ENCODE peak calls at places on chromosomes 4 and X, in ten cellular contexts. Y is stimulated activated CD8-positive, alpha-beta memory T cell treated with anti-CD3 and anti-CD28 coated beads, Interleukin-7, amount 100 ng/mL, for 24 hours; S is Kasumi-1; J is fibroblast of mammary gland; A is ecto neural progenitor cell; I is stimulated activated CD4-positive, alpha-beta T cell treated with anti-CD3 and anti-CD28 coated beads, Interleukin-4, amount 100 ng/mL, for 4 hours; T is NCI-H1105; K is lower leg skin; C is epithelial cell of prostate; O is anterior cingulate cortex. D is an unnamed sample.

GRCh38 chrX:71911023-71911730 is 532 bp downstream of the NHSL2 start:
- DNase-seq in O (no peak), T (no peak), Y (peak; percentile 1), I (peak; percentile 15), C (no peak), J (no peak), A (peak; percentile 70), K (no peak), S (no peak), D (peak; percentile 77)

GRCh38 chrX:100410083-100410590 is at the start of gene PCDH19:
- DNase-seq in Y (no peak), A (peak; percentile 84), S (no peak), I (peak; percentile 33), K (no peak), O (peak; percentile 48), T (peak; percentile 54), C (no peak), J (peak; percentile 57), D (peak; percentile 91)

GRCh38 chr4:174575436-174575835 is 53.1 kb upstream of the HPGD start:
- DNase-seq in K (no peak), I (no peak), Y (no peak), A (no peak), S (no peak), C (no peak), O (no peak), T (no peak), J (no peak), D (no peak)

GRCh38 chrX:46791927-46792825 is 33.3 kb upstream of the SLC9A7 start:
- DNase-seq in K (peak; percentile 13), I (no peak), A (no peak), O (no peak), T (no peak), C (peak; percentile 72), J (peak; percentile 94), Y (no peak), S (peak; percentile 70), D (peak; percentile 84)

GRCh38 chr4:115514675-115515074 is 401.3 kb upstream of the NDST4 start:
- DNase-seq in A (no peak), S (no peak), C (no peak), J (no peak), Y (no peak), I (no peak), K (no peak), O (no peak), T (no peak), D (no peak)

GRCh38 chr4:2745981-2746806 is 9.9 kb downstream of the TNIP2 start:
- DNase-seq in T (no peak), K (peak; percentile 58), S (peak; percentile 58), C (peak; percentile 48), J (peak; percentile 45), I (peak; percentile 94), A (no peak), O (no peak), Y (peak; percentile 80), D (peak; percentile 93)

GRCh38 chr4:112377127-112377635 is 80.0 kb downstream of the ALPK1 start:
- DNase-seq in T (no peak), O (no peak), Y (no peak), K (no peak), S (peak; percentile 13), C (no peak), J (no peak), A (no peak), I (no peak), D (no peak)

GRCh38 chr4:86451560-86452322 is 91.9 kb upstream of the MAPK10 start:
- DNase-seq in J (peak; percentile 4), I (no peak), O (no peak), Y (no peak), S (no peak), T (peak; percentile 9), K (no peak), C (no peak), A (no peak), D (peak; percentile 91)

GRCh38 chrX:153933751-153934472 is 925 bp downstream of the NAA10 start:
- DNase-seq in K (no peak), S (no peak), I (no peak), C (no peak), O (no peak), T (no peak), Y (no peak), A (no peak), J (peak; percentile 67), D (no peak)

GRCh38 chrX:2321411-2321810 is 179.4 kb downstream of the DHRSX start:
- DNase-seq in O (no peak), A (no peak), J (no peak), K (no peak), C (no peak), T (no peak), I (no peak), S (no peak), Y (no peak), D (no peak)

GRCh38 chr4:65918872-65919271 is 248.6 kb upstream of the EPHA5 start:
- DNase-seq in C (no peak), K (no peak), Y (no peak), J (no peak), T (no peak), S (no peak), I (no peak), A (no peak), O (no peak), D (no peak)

GRCh38 chrX:145393702-145394235 is 146.5 kb downstream of the SPANXN1 start:
- DNase-seq in Y (no peak), J (no peak), A (no peak), O (no peak), K (no peak), S (no peak), T (no peak), I (no peak), C (no peak), D (no peak)

GRCh38 chr4:97498875-97499274 is 644.4 kb downstream of the STPG2 start:
- DNase-seq in Y (no peak), S (no peak), T (no peak), O (no peak), C (peak; percentile 99), I (no peak), A (no peak), J (peak; percentile 76), K (no peak), D (peak; percentile 74)

GRCh38 chrX:135632353-135632752 is 81.1 kb upstream of the CT45A1 start:
- DNase-seq in I (no peak), A (no peak), C (no peak), O (no peak), J (no peak), T (no peak), K (no peak), S (no peak), Y (no peak), D (no peak)

GRCh38 chr4:55820260-55820659 is 670 bp downstream of the EXOC1L start:
- DNase-seq in A (no peak), Y (no peak), T (no peak), C (no peak), S (no peak), I (no peak), K (no peak), O (no peak), J (no peak), D (no peak)

GRCh38 chr4:14743601-14744000 is 258.7 kb upstream of the CPEB2 start:
- DNase-seq in T (no peak), K (no peak), Y (no peak), A (no peak), I (no peak), J (no peak), C (no peak), S (no peak), O (no peak), D (no peak)

GRCh38 chrX:111652719-111653118 is 28.3 kb upstream of the ALG13 start:
- DNase-seq in J (peak; percentile 2), Y (no peak), K (no peak), A (no peak), T (no peak), O (no peak), C (no peak), S (no peak), I (no peak), D (no peak)

GRCh38 chrX:75873993-75874392 is 88.9 kb upstream of the MAGEE2 start:
- DNase-seq in K (no peak), T (no peak), I (no peak), Y (no peak), A (no peak), C (no peak), O (no peak), J (no peak), S (no peak), D (no peak)

GRCh38 chr4:88284378-88285234 is at the start of gene PPM1K:
- DNase-seq in A (peak; percentile 98), Y (peak; percentile 98), J (peak; percentile 97), C (peak; percentile 91), S (peak; percentile 97), T (peak; percentile 88), I (peak; percentile 98), K (peak; percentile 98), O (peak; percentile 100), D (peak; percentile 100)

GRCh38 chr4:1472148-1472797 is 66.0 kb upstream of the NKX1-1 start:
- DNase-seq in O (no peak), K (no peak), T (no peak), S (no peak), J (no peak), Y (no peak), C (no peak), A (no peak), I (no peak), D (no peak)

GRCh38 chr4:8069102-8069752 is 89.4 kb downstream of the ABLIM2 start:
- DNase-seq in S (no peak), C (no peak), A (no peak), O (no peak), T (no peak), K (no peak), J (no peak), Y (no peak), I (no peak), D (no peak)

GRCh38 chrX:71167031-71167781 is 22.6 kb downstream of the NLGN3 start:
- DNase-seq in Y (no peak), I (no peak), S (no peak), C (no peak), T (no peak), K (no peak), J (no peak), A (no peak), O (no peak), D (no peak)

GRCh38 chr4:144754562-144755410 is 108.8 kb downstream of the HHIP start:
- DNase-seq in I (no peak), S (peak; percentile 20), C (no peak), O (no peak), J (peak; percentile 42), Y (no peak), K (no peak), T (no peak), A (no peak), D (peak; percentile 62)

GRCh38 chrX:23503835-23504539 is 163.3 kb upstream of the PRDX4 start:
- DNase-seq in T (peak; percentile 84), Y (no peak), I (no peak), S (no peak), C (peak; percentile 65), J (peak; percentile 87), A (no peak), K (peak; percentile 36), O (no peak), D (peak; percentile 96)

GRCh38 chr4:6364581-6364980 is 94.9 kb downstream of the WFS1 start:
- DNase-seq in K (no peak), O (no peak), I (no peak), Y (no peak), T (no peak), J (no peak), A (no peak), S (no peak), C (no peak), D (no peak)

GRCh38 chrX:111319451-111319850 is 49.2 kb upstream of the CAPN6 start:
- DNase-seq in T (no peak), Y (no peak), J (no peak), I (no peak), C (no peak), O (no peak), A (no peak), K (no peak), S (no peak), D (peak; percentile 69)

D was measured in islet precursor cell.